ENCODE peak calls at places on chromosomes 11 and 22, in four cellular contexts. R, P, A and S are unnamed samples.

GRCh38 chr22:33851240-33851639 is 69.0 kb downstream of the LARGE1 start:
- DNase-seq in R (no peak), P (peak), A (no peak), S (no peak)

GRCh38 chr11:132962026-132962425 is 570.3 kb downstream of the OPCML start:
- DNase-seq in R (no peak), P (peak), A (no peak), S (no peak)

GRCh38 chr11:17762309-17762974 is 27.9 kb downstream of the KCNC1 start:
- DNase-seq in R (peak), P (no peak), A (no peak), S (peak)

GRCh38 chr11:74636633-74637184 is 44.3 kb downstream of the POLD3 start:
- DNase-seq in R (no peak), P (peak), A (no peak), S (no peak)

GRCh38 chr22:29816128-29816527 is 21.9 kb downstream of the ASCC2 start:
- DNase-seq in R (no peak), P (no peak), A (no peak), S (no peak)

GRCh38 chr11:113663567-113663966 is 42.5 kb downstream of the TMPRSS5 start:
- DNase-seq in R (peak), P (no peak), A (no peak), S (no peak)

GRCh38 chr11:85406841-85407240 is 220.3 kb downstream of the DLG2 start:
- DNase-seq in R (no peak), P (no peak), A (no peak), S (no peak)

GRCh38 chr22:20750461-20751184 is 23.3 kb upstream of the SERPIND1 start:
- DNase-seq in R (peak), P (peak), A (no peak), S (peak)

GRCh38 chr11:30521297-30522071 is 64.7 kb downstream of the MPPED2 start:
- DNase-seq in R (no peak), P (no peak), A (no peak), S (no peak)

GRCh38 chr11:24635588-24636290 is 138.9 kb downstream of the LUZP2 start:
- DNase-seq in R (no peak), P (peak), A (no peak), S (no peak)

GRCh38 chr22:49450521-49450920 is 377.2 kb downstream of the BRD1 start:
- DNase-seq in R (no peak), P (no peak), A (no peak), S (no peak)

GRCh38 chr22:42581762-42582716 is 28.3 kb downstream of the SERHL2 start:
- DNase-seq in R (peak), P (peak), A (peak), S (peak)

GRCh38 chr22:46673205-46673604 is 53.0 kb downstream of the GRAMD4 start:
- DNase-seq in R (no peak), P (no peak), A (no peak), S (no peak)

GRCh38 chr11:132853886-132854285 is 678.4 kb downstream of the OPCML start:
- DNase-seq in R (no peak), P (no peak), A (no peak), S (no peak)

GRCh38 chr11:70713988-70714665 is 315.8 kb downstream of the CTTN start:
- DNase-seq in R (no peak), P (no peak), A (peak), S (no peak)

GRCh38 chr11:9787981-9788521 is 124.2 kb downstream of the SWAP70 start:
- DNase-seq in R (no peak), P (peak), A (no peak), S (no peak)

GRCh38 chr11:15446929-15447328 is 332.2 kb downstream of the INSC start:
- DNase-seq in R (no peak), P (no peak), A (no peak), S (no peak)

GRCh38 chr22:20016734-20017621 is at the start of gene ARVCF:
- DNase-seq in R (peak), P (peak), A (peak), S (no peak)

GRCh38 chr11:62909107-62909894 is 11.9 kb downstream of the CHRM1 start:
- DNase-seq in R (peak), P (peak), A (peak), S (no peak)

GRCh38 chr22:19847345-19847632 is 7.4 kb downstream of the GNB1L start:
- DNase-seq in R (peak), P (no peak), A (no peak), S (no peak)

GRCh38 chr22:49997221-49997599 is 15.4 kb downstream of the IL17REL start:
- DNase-seq in R (no peak), P (no peak), A (no peak), S (no peak)

GRCh38 chr22:35552186-35552842 is 11.7 kb downstream of the RASD2 start:
- DNase-seq in R (peak), P (no peak), A (peak), S (no peak)

GRCh38 chr11:103532133-103532788 is 423.0 kb downstream of the DYNC2H1 start:
- DNase-seq in R (no peak), P (peak), A (no peak), S (no peak)

GRCh38 chr22:23108324-23109078 is 33.3 kb downstream of the RSPH14 start:
- DNase-seq in R (no peak), P (no peak), A (no peak), S (no peak)

GRCh38 chr22:23110922-23111527 is 30.8 kb downstream of the RSPH14 start:
- DNase-seq in R (peak), P (no peak), A (no peak), S (no peak)

GRCh38 chr22:23109441-23109978 is 32.3 kb downstream of the RSPH14 start:
- DNase-seq in R (no peak), P (no peak), A (no peak), S (no peak)

GRCh38 chr22:23109079-23109347 is 32.8 kb downstream of the RSPH14 start:
- DNase-seq in R (peak), P (no peak), A (no peak), S (no peak)

GRCh38 chr22:23110190-23110921 is 31.4 kb downstream of the RSPH14 start:
- DNase-seq in R (no peak), P (no peak), A (no peak), S (no peak)
- TF ChIP-seq CHD1 in R (no peak), P (no peak), A (no peak), S (no peak)

DNA sequence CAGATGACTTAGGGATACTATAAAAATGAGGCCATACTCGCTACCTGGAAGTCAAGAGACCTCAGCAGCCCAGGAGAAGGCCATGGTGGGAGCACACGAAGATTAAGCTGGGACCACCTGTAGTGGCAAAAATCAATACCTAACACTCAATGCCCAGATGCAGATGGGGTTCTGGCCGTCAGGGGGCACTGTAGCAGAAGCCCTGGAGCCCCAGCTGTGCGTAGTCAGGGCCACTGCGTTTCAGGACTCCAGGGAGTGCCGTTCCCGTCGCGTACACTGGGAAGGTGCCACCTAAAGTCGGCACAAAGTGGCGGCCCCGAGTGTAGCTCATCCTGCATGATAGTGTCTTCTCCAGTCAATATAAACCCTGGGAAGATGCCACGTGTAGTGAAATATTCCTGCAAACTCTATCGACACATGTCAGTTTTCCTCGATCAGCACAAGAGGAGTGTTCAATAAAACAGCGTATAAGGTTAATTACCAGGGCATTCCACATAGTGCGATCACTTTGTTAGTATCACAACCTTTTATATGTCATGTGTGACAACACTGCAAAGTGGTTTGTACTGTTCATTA is 123.7 kb upstream of the NTM start:
- DNase-seq in R (peak), P (no peak), A (peak), S (no peak)
- TF ChIP-seq CHD1 in R (no peak), P (no peak), A (no peak), S (no peak)

DNA sequence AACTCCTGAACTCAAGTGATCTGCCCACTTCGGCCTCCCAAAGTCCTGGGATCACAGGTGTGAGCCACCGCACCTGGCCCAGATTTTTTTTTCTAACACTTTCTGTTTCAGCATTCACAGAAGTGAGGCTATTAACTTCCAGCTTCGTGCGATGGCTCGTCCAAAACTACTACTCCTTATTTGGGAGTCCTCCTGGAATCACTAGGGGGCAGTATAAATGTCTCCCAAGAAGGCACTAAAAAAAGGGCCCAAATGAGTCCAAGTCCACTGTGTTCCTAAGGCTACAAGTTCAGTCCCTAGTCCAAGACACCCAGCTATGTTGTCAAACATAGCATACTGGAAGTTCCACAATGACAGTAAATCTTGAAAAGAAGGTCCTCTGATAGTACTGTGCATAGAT is 63.2 kb upstream of the BIRC3 start:
- DNase-seq in R (peak), P (no peak), A (no peak), S (no peak)
- TF ChIP-seq CHD1 in R (no peak), P (no peak), A (no peak), S (no peak)

DNA sequence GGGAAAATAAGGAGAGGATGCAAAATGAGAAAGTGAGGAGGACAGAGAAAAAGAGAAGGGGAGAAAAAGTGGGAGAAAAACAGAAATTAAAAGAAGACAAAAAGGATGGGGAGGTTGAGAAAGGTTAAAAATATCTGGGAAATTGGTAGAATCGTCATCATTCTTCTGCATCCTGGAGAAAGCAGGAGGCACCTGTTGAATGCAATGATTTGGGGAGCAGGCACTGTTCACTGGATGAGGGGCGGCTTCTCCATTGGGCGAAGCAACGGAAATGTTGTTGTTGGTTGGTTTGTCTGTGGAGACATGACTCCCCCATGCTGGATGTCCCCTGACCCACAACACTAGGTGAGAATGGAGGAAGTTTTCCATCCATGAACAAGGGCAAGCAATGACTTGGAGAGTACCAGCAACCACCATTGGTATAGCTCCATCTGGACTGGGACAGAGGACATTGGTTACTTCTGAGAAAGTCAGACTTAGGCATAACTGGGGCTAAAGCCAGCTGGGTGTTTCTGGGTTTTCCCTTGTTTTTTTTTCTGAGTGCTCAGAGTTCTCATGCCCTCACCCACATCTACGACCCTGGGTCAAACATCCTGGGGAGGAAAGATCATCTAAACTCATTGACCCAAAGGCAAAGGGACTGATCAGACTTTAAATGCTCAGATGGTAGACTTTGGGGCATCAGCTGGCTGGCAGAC is 11.9 kb upstream of the CD44 start:
- DNase-seq in R (no peak), P (no peak), A (no peak), S (no peak)
- TF ChIP-seq CHD1 in R (no peak), P (no peak), A (no peak), S (no peak)

GRCh38 chr22:36977401-36977861 is 41.8 kb downstream of the TST start:
- DNase-seq in R (peak), P (peak), A (peak), S (peak)
- TF ChIP-seq CHD1 in R (no peak), P (no peak), A (no peak), S (no peak)

GRCh38 chr22:44802956-44803355 is 50.6 kb downstream of the ARHGAP8 start:
- DNase-seq in R (no peak), P (no peak), A (no peak), S (no peak)

GRCh38 chr22:44799077-44799931 is 46.9 kb downstream of the ARHGAP8 start:
- DNase-seq in R (no peak), P (no peak), A (no peak), S (no peak)

GRCh38 chr22:44802071-44802700 is 49.8 kb downstream of the ARHGAP8 start:
- DNase-seq in R (peak), P (no peak), A (no peak), S (no peak)

GRCh38 chr22:44804327-44804726 is 52.0 kb downstream of the ARHGAP8 start:
- DNase-seq in R (no peak), P (no peak), A (no peak), S (no peak)

DNA sequence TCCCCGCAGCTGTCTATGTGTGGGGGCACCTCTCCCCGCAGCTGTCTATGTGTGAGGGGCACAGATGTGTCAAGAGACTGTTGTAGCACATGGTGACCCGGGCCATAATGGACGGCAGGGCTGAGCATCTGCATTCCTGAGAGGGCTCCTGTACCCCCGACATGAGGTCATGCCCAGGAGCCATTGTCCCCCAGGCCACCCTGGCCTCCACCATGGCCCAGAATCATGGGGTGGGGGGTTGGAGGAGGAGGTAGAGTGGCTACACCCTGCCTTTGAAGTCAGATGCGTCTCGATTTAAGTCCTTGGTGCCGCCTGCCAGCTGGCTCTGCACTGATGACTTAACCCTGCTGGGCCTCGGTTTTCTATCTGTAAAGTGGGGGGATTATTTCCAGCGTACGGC is 49.1 kb downstream of the ARHGAP8 start:
- DNase-seq in R (no peak), P (no peak), A (no peak), S (no peak)
- TF ChIP-seq CHD1 in R (no peak), P (no peak), A (no peak), S (no peak)

DNA sequence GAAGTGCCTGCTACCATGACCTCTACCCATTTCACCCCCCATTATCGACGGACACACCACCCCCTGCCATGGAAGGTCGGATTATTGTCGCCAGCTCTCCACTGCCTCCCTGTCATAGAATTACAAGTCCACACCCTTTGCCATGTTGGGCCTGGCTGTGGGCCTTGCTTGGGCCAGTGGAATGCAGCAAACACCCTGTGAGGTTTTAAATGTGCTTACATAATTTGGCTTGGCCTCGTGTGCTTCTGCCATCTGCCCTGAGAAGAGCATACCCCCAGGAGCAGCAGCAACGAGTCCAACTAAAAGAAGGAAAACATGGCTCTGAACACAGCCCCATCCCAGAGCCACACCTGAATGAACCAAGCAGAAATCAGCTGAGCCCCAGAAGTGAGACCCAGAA is 94.1 kb upstream of the PRDM11 start:
- DNase-seq in R (no peak), P (no peak), A (no peak), S (no peak)
- TF ChIP-seq CHD1 in R (no peak), P (no peak), A (no peak), S (no peak)

DNA sequence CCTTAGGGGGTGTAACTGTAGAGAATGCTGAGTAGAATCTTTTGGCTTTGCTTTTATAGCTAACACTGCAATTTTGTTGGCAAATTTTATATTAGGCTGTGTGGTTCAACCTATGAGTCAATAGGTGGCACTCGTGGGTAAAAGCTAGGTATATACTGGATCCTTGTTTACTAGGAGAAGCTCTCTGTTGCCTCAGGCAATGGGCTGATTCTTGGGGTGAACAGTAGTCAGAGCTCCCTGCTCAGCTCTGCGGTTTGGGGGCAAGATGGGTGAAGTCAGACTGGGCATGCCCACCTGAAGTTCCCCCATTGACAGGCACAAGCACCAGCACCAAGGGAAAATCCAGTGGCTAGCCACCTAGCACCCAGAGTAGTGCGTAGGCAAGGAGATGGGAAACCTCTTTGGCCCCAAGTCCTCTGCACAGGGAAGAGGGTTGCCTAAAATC is 238.7 kb downstream of the FAM181B start:
- DNase-seq in R (no peak), P (no peak), A (peak), S (no peak)
- TF ChIP-seq CHD1 in R (no peak), P (no peak), A (no peak), S (no peak)

DNA sequence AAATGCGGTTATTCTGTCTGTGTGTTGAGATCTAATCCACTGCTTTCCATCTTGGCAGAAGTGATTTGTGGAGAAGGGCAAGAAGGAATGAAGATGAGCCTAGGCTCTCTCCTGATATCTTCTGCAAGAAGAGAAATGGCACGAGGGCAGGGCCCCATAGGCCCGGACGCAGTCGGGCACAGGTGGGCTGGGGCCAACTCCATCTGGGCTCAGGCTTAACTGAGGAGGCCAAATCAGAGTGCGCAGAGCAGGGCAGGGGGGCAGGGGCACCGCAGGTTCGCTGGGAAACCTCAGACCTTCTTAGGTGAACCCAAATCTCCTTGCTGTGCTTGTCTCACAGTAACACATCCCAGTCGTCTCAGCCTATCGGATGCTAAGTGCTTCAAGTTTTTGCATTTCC is 32.8 kb upstream of the BID start:
- DNase-seq in R (no peak), P (no peak), A (no peak), S (no peak)
- TF ChIP-seq CHD1 in R (no peak), P (no peak), A (no peak), S (no peak)

DNA sequence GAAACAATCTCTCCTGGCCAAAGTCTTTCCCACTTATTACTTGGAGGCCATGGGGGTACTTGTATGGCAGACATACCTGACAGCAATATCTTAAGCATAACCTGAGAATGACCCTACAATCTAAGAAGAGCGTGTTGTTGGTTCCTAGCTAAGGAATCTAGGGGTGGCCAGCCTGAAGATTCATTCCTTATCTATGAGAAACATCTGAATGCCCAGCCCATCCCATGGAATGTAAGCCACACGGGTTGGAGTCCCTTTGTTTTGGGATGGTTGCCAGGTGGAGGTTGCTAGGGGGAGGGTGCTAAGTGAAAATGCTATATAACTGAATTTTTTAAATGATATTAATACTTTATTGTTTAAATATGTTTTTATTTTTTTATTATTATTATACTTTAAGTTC is 725.0 kb downstream of the ETS1 start:
- DNase-seq in R (no peak), P (no peak), A (no peak), S (no peak)
- TF ChIP-seq CHD1 in R (no peak), P (no peak), A (no peak), S (no peak)